ENCODE peak calls at places on chromosomes 16 and 17, in five cellular contexts. S is stomach, X is H1, U is SK-N-SH, J is sigmoid colon. Z is an unnamed sample.

GRCh38 chr16:67417333-67418061 is 1.2 kb upstream of the ZDHHC1 start:
- DNase-seq in S (no peak), X (no peak), U (no peak), J (no peak), Z (no peak)

GRCh38 chr17:45311762-45312476 is 4.9 kb downstream of the MAP3K14 start:
- DNase-seq in S (peak), X (no peak), U (peak), J (peak), Z (no peak)

GRCh38 chr17:80937501-80938356 is 53.9 kb upstream of the CHMP6 start:
- DNase-seq in S (no peak), X (no peak), U (no peak), J (peak), Z (no peak)

GRCh38 chr17:29617481-29618271 is 5.0 kb downstream of the CORO6 start:
- DNase-seq in S (peak), X (peak), U (no peak), J (peak), Z (peak)

GRCh38 chr17:47644324-47644723 is 5.4 kb upstream of the KPNB1 start:
- DNase-seq in S (no peak), X (no peak), U (no peak), J (no peak), Z (no peak)

GRCh38 chr17:67477687-67478086 is 100.6 kb downstream of the PITPNC1 start:
- DNase-seq in S (no peak), X (no peak), U (no peak), J (no peak), Z (no peak)

GRCh38 chr17:72943826-72944689 is 148.4 kb downstream of the SLC39A11 start:
- DNase-seq in S (no peak), X (no peak), U (no peak), J (no peak), Z (no peak)

GRCh38 chr16:83926726-83927397 is 26.2 kb upstream of the OSGIN1 start:
- DNase-seq in S (peak), X (peak), U (peak), J (no peak), Z (peak)

GRCh38 chr17:27315322-27315721 is 21.4 kb downstream of the WSB1 start:
- DNase-seq in S (peak), X (no peak), U (no peak), J (peak), Z (no peak)

GRCh38 chr16:9850716-9851115 is 331.5 kb downstream of the GRIN2A start:
- DNase-seq in S (no peak), X (no peak), U (no peak), J (no peak), Z (no peak)

GRCh38 chr16:81335669-81336068 is 20.9 kb downstream of the GAN start:
- DNase-seq in S (no peak), X (no peak), U (no peak), J (no peak), Z (no peak)

GRCh38 chr16:82655315-82655714 is 28.5 kb downstream of the CDH13 start:
- DNase-seq in S (peak), X (no peak), U (no peak), J (peak), Z (no peak)

GRCh38 chr17:37417852-37418251 is 11.2 kb downstream of the TADA2A start:
- DNase-seq in S (no peak), X (no peak), U (no peak), J (no peak), Z (no peak)

GRCh38 chr17:80010283-80010858 is 25.3 kb downstream of the TBC1D16 start:
- DNase-seq in S (no peak), X (no peak), U (no peak), J (no peak), Z (peak)

GRCh38 chr17:31392002-31392855 is 754 bp downstream of the RAB11FIP4 start:
- DNase-seq in S (peak), X (peak), U (peak), J (no peak), Z (peak)

GRCh38 chr16:67897231-67897630 is 4.2 kb downstream of the PSKH1 start:
- DNase-seq in S (no peak), X (no peak), U (no peak), J (no peak), Z (no peak)

GRCh38 chr16:73205153-73205549 is 157.2 kb upstream of the ZFHX3 start:
- DNase-seq in S (no peak), X (no peak), U (no peak), J (no peak), Z (no peak)

GRCh38 chr16:20968765-20969164 is 68.2 kb downstream of the LYRM1 start:
- DNase-seq in S (no peak), X (no peak), U (no peak), J (no peak), Z (no peak)

GRCh38 chr17:18203308-18203707 is 19.7 kb downstream of the ALKBH5 start:
- DNase-seq in S (no peak), X (no peak), U (no peak), J (no peak), Z (no peak)

GRCh38 chr17:44655983-44656700 is at the start of gene MEIOC:
- DNase-seq in S (no peak), X (peak), U (peak), J (no peak), Z (peak)

GRCh38 chr16:16021988-16022682 is 72.7 kb downstream of the ABCC1 start:
- DNase-seq in S (peak), X (no peak), U (peak), J (peak), Z (peak)

GRCh38 chr16:85689950-85690320 is 1.2 kb upstream of the GINS2 start:
- DNase-seq in S (no peak), X (no peak), U (no peak), J (no peak), Z (no peak)

GRCh38 chr16:86142801-86143236 is 243.9 kb downstream of the IRF8 start:
- DNase-seq in S (no peak), X (no peak), U (no peak), J (no peak), Z (no peak)

GRCh38 chr17:12575641-12576040 is 90.0 kb upstream of the MYOCD start:
- DNase-seq in S (no peak), X (no peak), U (no peak), J (no peak), Z (no peak)

GRCh38 chr17:31096106-31096436 is 1.3 kb downstream of the NF1 start:
- DNase-seq in S (no peak), X (no peak), U (peak), J (no peak), Z (no peak)

GRCh38 chr16:74141015-74141414 is 155.6 kb upstream of the PSMD7 start:
- DNase-seq in S (no peak), X (no peak), U (no peak), J (no peak), Z (no peak)

GRCh38 chr17:19383681-19384470 is 3.1 kb downstream of the MFAP4 start:
- DNase-seq in S (no peak), X (no peak), U (no peak), J (peak), Z (no peak)

GRCh38 chr17:1511756-1512321 is 4.6 kb downstream of the INPP5K start:
- DNase-seq in S (peak), X (no peak), U (no peak), J (no peak), Z (no peak)

GRCh38 chr16:85437161-85438052 is 175.7 kb upstream of the GSE1 start:
- DNase-seq in S (peak), X (no peak), U (no peak), J (peak), Z (no peak)

GRCh38 chr17:81868674-81869220 is 2.4 kb downstream of the ARHGDIA start:
- DNase-seq in S (no peak), X (no peak), U (peak), J (peak), Z (no peak)

GRCh38 chr17:35404360-35404759 is 27.9 kb downstream of the SLFN12 start:
- DNase-seq in S (no peak), X (no peak), U (no peak), J (no peak), Z (no peak)

GRCh38 chr17:21351366-21352065 is 24.6 kb upstream of the KCNJ12 start:
- DNase-seq in S (no peak), X (no peak), U (no peak), J (peak), Z (peak)

GRCh38 chr17:2364132-2365116 is 27.1 kb downstream of the SGSM2 start:
- DNase-seq in S (no peak), X (no peak), U (no peak), J (peak), Z (no peak)

GRCh38 chr17:82202981-82203380 is 9.7 kb downstream of the CCDC57 start:
- DNase-seq in S (no peak), X (no peak), U (peak), J (no peak), Z (no peak)

GRCh38 chr17:49280918-49281317 is 50.3 kb upstream of the PHOSPHO1 start:
- DNase-seq in S (no peak), X (no peak), U (no peak), J (no peak), Z (no peak)
- H3K27ac ChIP-seq in S (no peak), X (no peak), U (no peak), J (no peak), Z (no peak)

GRCh38 chr17:14211778-14212177 is 24.9 kb downstream of the CDRT15 start:
- DNase-seq in S (peak), X (peak), U (no peak), J (no peak), Z (peak)
- TF ChIP-seq CTCF in S (no peak), X (peak), U (peak), J (peak), Z (peak)

DNA sequence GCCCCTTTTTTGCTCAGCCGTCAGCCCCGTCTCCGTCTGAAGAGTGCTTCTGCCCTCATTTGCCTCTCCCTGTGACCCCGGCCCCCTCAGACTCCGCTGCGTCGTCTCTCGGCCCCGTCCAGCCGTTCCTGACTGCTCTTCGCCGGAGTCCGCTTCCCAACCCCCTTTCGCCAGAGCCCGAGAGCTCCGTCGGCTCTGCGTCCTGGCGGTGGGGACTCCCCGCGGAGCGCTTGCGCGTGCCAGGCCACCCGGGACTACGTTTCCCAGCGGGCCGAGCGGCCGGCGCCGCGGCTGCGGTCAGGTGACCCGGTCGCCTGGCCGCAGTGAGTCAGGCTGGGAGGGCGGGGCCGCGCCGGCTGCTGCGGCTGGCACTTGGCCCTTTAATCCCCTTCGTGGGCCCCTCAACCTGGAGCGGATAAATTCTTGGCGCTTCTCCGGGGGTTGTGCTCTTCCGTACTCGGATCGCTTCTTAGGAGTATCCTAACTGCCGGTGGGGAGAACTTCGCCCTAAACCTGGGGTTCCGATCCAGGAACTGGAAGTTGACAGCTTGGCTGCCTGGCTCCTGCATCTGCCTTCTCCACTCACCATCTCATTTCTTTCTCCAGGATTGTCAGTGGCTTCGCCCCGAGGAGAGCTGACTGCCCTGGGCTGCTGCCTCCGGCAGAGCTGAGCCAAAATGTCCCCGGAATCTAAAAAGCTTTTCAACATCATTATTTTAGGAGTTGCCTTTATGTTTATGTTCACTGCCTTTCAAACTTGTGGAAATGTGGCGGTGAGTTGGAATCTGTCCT is at the start of gene MFSD11:
- DNase-seq in S (peak), X (peak), U (peak), J (peak), Z (peak)
- TF ChIP-seq EP300 in S (no peak), X (no peak), U (peak), J (no peak), Z (no peak)

DNA sequence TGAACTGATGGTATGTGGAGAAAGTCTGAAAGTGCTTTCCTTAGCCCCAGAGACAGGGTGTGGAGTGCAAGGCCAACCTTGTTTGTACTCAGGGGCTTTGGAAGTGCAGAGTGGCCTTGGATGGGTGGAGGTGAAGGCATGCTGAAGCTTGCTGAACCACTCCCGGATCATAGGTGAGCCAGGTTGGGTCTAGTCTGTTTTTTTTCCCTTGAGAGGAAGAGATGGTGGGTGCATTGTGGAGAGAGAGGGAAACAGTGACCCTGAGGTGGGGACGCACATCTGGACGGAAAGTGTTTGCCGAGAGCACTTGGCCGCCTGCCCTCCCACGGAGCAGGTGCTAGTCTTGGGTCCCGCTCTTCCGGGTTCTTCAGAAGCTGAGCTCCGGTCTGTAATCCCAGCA is 12.5 kb downstream of the ABAT start:
- DNase-seq in S (no peak), X (no peak), U (no peak), J (no peak), Z (no peak)
- H3K27ac ChIP-seq in S (no peak), X (no peak), U (no peak), J (no peak), Z (no peak)

DNA sequence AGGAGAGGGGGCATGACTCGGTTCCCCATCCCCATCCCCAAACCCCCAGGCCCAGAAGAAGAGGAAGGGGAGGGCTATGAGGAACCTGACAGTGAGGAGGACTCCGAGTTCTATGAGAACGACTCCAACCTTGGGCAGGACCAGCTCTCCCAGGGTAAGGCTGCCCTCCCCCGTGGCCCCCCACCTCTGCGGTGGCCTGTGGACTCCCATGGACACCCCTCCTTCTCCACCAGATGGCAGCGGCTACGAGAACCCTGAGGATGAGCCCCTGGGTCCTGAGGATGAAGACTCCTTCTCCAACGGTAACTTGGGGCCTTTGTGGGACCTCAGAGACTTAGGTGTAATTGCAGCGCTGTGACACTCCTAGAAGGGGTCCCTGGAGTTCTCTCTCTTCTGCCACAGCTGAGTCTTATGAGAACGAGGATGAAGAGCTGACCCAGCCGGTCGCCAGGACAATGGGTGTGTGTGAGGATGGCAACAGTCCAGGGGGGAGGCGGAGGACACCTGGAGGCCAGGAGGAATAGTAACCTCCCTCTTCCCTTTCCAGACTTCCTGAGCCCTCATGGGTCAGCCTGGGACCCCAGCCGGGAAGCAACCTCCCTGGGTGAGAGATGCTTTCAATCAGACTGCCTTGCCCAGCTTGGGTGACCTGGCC is 5.6 kb downstream of the CD19 start:
- DNase-seq in S (no peak), X (no peak), U (no peak), J (no peak), Z (no peak)
- TF ChIP-seq CTCF in S (no peak), X (no peak), U (peak), J (no peak), Z (no peak)

Z was measured in upper lobe of left lung.